ENCODE peak calls at places on chromosome 14, in eight cellular contexts. Y is tibial artery, D is Peyer's patch, I is fibroblast of lung, J is dorsolateral prefrontal cortex, A is endothelial cell of umbilical vein, R is pancreas, L is choroid plexus epithelial cell. Q is an unnamed sample.

GRCh38 chr14:70887207-70888150 is 19.8 kb upstream of the PCNX1 start:
- DNase-seq in Y (no peak), D (no peak), I (peak), J (no peak), A (no peak), R (no peak), L (peak), Q (peak)

GRCh38 chr14:67491285-67491684 is 2.8 kb upstream of the TMEM229B start:
- DNase-seq in Y (no peak), D (no peak), I (no peak), J (no peak), A (no peak), R (no peak), L (no peak), Q (no peak)

GRCh38 chr14:104723651-104724406 is at the start of gene ADSS1:
- DNase-seq in Y (peak), D (peak), I (peak), J (no peak), A (peak), R (peak), L (peak), Q (peak)

GRCh38 chr14:100554082-100554677 is 33.0 kb downstream of the BEGAIN start:
- DNase-seq in Y (no peak), D (no peak), I (no peak), J (no peak), A (no peak), R (no peak), L (no peak), Q (peak)

GRCh38 chr14:74488788-74489397 is 4.2 kb downstream of the NPC2 start:
- DNase-seq in Y (no peak), D (no peak), I (peak), J (no peak), A (peak), R (no peak), L (peak), Q (peak)

GRCh38 chr14:20802341-20803084 is at the start of gene RNASE1:
- DNase-seq in Y (peak), D (no peak), I (no peak), J (peak), A (peak), R (peak), L (no peak), Q (peak)

GRCh38 chr14:99540196-99541032 is 59.2 kb downstream of the CCNK start:
- DNase-seq in Y (no peak), D (no peak), I (no peak), J (no peak), A (no peak), R (no peak), L (no peak), Q (no peak)

GRCh38 chr14:24260026-24260779 is 2.8 kb downstream of the TGM1 start:
- DNase-seq in Y (no peak), D (no peak), I (no peak), J (no peak), A (no peak), R (no peak), L (no peak), Q (no peak)

GRCh38 chr14:44935155-44935554 is 26.6 kb downstream of the KLHL28 start:
- DNase-seq in Y (no peak), D (no peak), I (no peak), J (no peak), A (no peak), R (no peak), L (no peak), Q (no peak)

GRCh38 chr14:94282991-94283723 is 9.9 kb downstream of the SERPINA10 start:
- DNase-seq in Y (no peak), D (no peak), I (peak), J (no peak), A (no peak), R (no peak), L (no peak), Q (no peak)

GRCh38 chr14:68780358-68781160 is 12.3 kb downstream of the ZFP36L1 start:
- DNase-seq in Y (peak), D (no peak), I (peak), J (no peak), A (peak), R (peak), L (peak), Q (peak)

GRCh38 chr14:65575389-65575788 is 162.9 kb downstream of the FUT8 start:
- DNase-seq in Y (no peak), D (no peak), I (no peak), J (no peak), A (no peak), R (no peak), L (no peak), Q (no peak)

GRCh38 chr14:105480807-105481801 is 5.6 kb upstream of the CRIP1 start:
- DNase-seq in Y (peak), D (peak), I (peak), J (peak), A (peak), R (peak), L (peak), Q (peak)

GRCh38 chr14:85420707-85421106 is 109.2 kb upstream of the FLRT2 start:
- DNase-seq in Y (no peak), D (no peak), I (no peak), J (no peak), A (no peak), R (no peak), L (no peak), Q (no peak)

GRCh38 chr14:24414732-24415420 is 14.6 kb downstream of the CBLN3 start:
- DNase-seq in Y (no peak), D (no peak), I (no peak), J (no peak), A (no peak), R (no peak), L (no peak), Q (no peak)

GRCh38 chr14:75147423-75148071 is 20.7 kb upstream of the NEK9 start:
- DNase-seq in Y (peak), D (peak), I (peak), J (peak), A (peak), R (peak), L (peak), Q (peak)

GRCh38 chr14:74290415-74290814 is 12.3 kb downstream of the ABCD4 start:
- DNase-seq in Y (no peak), D (no peak), I (peak), J (no peak), A (peak), R (no peak), L (peak), Q (peak)

GRCh38 chr14:22558221-22558913 is 30.7 kb downstream of the DAD1 start:
- DNase-seq in Y (no peak), D (peak), I (no peak), J (no peak), A (no peak), R (no peak), L (no peak), Q (no peak)
- TF ChIP-seq CTCF in Y (no peak), D (peak), I (peak), J (no peak), A (peak), R (no peak), L (peak), Q (peak)

GRCh38 chr14:60805881-60806569 is 71.5 kb downstream of the MNAT1 start:
- DNase-seq in Y (no peak), D (no peak), I (peak), J (no peak), A (peak), R (no peak), L (peak), Q (peak)
- H3K4me3 ChIP-seq in Y (no peak), D (no peak), I (no peak), J (no peak), A (no peak), R (no peak), L (no peak), Q (no peak)

GRCh38 chr14:34912182-34912581 is 37.0 kb upstream of the BAZ1A start:
- DNase-seq in Y (no peak), D (no peak), I (no peak), J (no peak), A (no peak), R (no peak), L (peak), Q (no peak)
- TF ChIP-seq CTCF in Y (no peak), D (no peak), I (no peak), J (no peak), A (no peak), R (no peak), L (peak), Q (peak)

GRCh38 chr14:55075628-55076027 is 24.2 kb downstream of the MAPK1IP1L start:
- DNase-seq in Y (no peak), D (no peak), I (peak), J (no peak), A (no peak), R (no peak), L (peak), Q (peak)

GRCh38 chr14:55073856-55074255 is 22.4 kb downstream of the MAPK1IP1L start:
- DNase-seq in Y (no peak), D (no peak), I (peak), J (no peak), A (no peak), R (no peak), L (peak), Q (peak)

GRCh38 chr14:55077155-55077554 is 25.7 kb downstream of the MAPK1IP1L start:
- DNase-seq in Y (no peak), D (no peak), I (peak), J (no peak), A (no peak), R (no peak), L (peak), Q (peak)

GRCh38 chr14:55074662-55075061 is 23.2 kb downstream of the MAPK1IP1L start:
- DNase-seq in Y (no peak), D (no peak), I (peak), J (no peak), A (no peak), R (no peak), L (peak), Q (peak)

DNA sequence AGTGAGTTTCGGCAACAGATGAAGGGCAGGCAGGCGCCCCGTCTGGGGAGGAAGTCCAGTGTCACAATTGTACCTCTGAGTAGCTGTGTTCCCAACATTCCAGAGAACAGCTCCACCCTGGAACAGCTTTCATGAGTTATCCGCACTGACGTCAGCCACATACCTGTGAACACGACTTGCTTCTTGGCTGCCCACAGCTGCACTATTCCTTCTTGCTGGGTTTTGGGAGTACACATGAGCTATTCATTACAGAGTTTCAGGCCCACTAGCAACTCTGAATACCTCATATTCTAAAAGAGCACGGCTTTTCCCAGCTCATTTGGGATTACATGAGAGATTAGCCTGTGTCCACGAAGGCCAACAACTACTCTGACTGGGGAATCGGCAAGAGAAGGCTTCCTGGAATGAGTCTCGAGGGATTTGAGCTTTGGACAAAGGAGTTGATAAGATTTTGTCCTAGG is 26.3 kb downstream of the MAPK1IP1L start:
- DNase-seq in Y (no peak), D (no peak), I (peak), J (no peak), A (no peak), R (peak), L (no peak), Q (peak)
- H3K4me3 ChIP-seq in Y (no peak), D (no peak), I (no peak), J (no peak), A (no peak), R (no peak), L (no peak), Q (no peak)

GRCh38 chr14:78164226-78164853 is 5.8 kb upstream of the NRXN3 start:
- DNase-seq in Y (no peak), D (no peak), I (no peak), J (no peak), A (no peak), R (peak), L (peak), Q (no peak)
- TF ChIP-seq CTCF in Y (no peak), D (peak), I (peak), J (peak), A (peak), R (peak), L (peak), Q (peak)